ENCODE peak calls at places on chromosomes 3 and 15, in four cellular contexts. L is colonic mucosa, C is tibial nerve, M is HCT116. A is an unnamed sample.

GRCh38 chr3:12966847-12967750 is 106.1 kb downstream of the IQSEC1 start:
- DNase-seq in L (peak), C (no peak), M (no peak), A (no peak)

GRCh38 chr3:37024092-37024491 is 30.8 kb downstream of the MLH1 start:
- DNase-seq in L (no peak), C (no peak), M (peak), A (no peak)

GRCh38 chr3:184240384-184241140 is 8.2 kb downstream of the ALG3 start:
- DNase-seq in L (no peak), C (no peak), M (no peak), A (no peak)

GRCh38 chr3:191414732-191415131 is 46.2 kb upstream of the PYDC2 start:
- DNase-seq in L (no peak), C (no peak), M (no peak), A (no peak)

GRCh38 chr15:64502537-64502936 is 42.2 kb downstream of the ZNF609 start:
- DNase-seq in L (no peak), C (no peak), M (no peak), A (no peak)

GRCh38 chr3:107206141-107206540 is 171.1 kb upstream of the CCDC54 start:
- DNase-seq in L (peak), C (peak), M (peak), A (no peak)

GRCh38 chr15:101179341-101180153 is 72.3 kb downstream of the CHSY1 start:
- DNase-seq in L (no peak), C (no peak), M (no peak), A (no peak)

GRCh38 chr3:168325684-168326083 is 230.0 kb upstream of the GOLIM4 start:
- DNase-seq in L (no peak), C (no peak), M (no peak), A (no peak)

GRCh38 chr3:72379500-72380187 is 468.6 kb downstream of the SHQ1 start:
- DNase-seq in L (no peak), C (no peak), M (no peak), A (no peak)

GRCh38 chr3:78804251-78805037 is 963.4 kb downstream of the ROBO1 start:
- DNase-seq in L (no peak), C (no peak), M (no peak), A (no peak)

GRCh38 chr3:145939431-145939830 is 221.6 kb downstream of the PLOD2 start:
- DNase-seq in L (no peak), C (no peak), M (no peak), A (no peak)

GRCh38 chr15:62453979-62454378 is 288.9 kb upstream of the C2CD4B start:
- DNase-seq in L (no peak), C (no peak), M (no peak), A (no peak)

GRCh38 chr3:118478706-118479276 is 555.9 kb downstream of the IGSF11 start:
- DNase-seq in L (no peak), C (no peak), M (no peak), A (no peak)

GRCh38 chr3:134161817-134162396 is 88.8 kb downstream of the RYK start:
- DNase-seq in L (no peak), C (no peak), M (no peak), A (no peak)

GRCh38 chr15:85380217-85380859 is at the start of gene AKAP13:
- DNase-seq in L (peak), C (peak), M (peak), A (peak)

GRCh38 chr3:99172736-99173657 is 271.5 kb upstream of the DCBLD2 start:
- DNase-seq in L (peak), C (peak), M (peak), A (no peak)

GRCh38 chr3:188486952-188487351 is 333.0 kb downstream of the LPP start:
- DNase-seq in L (no peak), C (no peak), M (no peak), A (no peak)

GRCh38 chr15:27570746-27571145 is 528.4 kb downstream of the OCA2 start:
- DNase-seq in L (no peak), C (no peak), M (no peak), A (no peak)

GRCh38 chr3:133114198-133114597 is 76.0 kb downstream of the TMEM108 start:
- DNase-seq in L (no peak), C (no peak), M (no peak), A (no peak)

GRCh38 chr15:68650901-68651709 is 72.3 kb downstream of the CORO2B start:
- DNase-seq in L (peak), C (peak), M (peak), A (peak)

GRCh38 chr15:76234337-76234889 is 76.9 kb downstream of the ETFA start:
- DNase-seq in L (no peak), C (no peak), M (no peak), A (no peak)

GRCh38 chr3:59726279-59726678 is 676.5 kb upstream of the CFAP20DC start:
- DNase-seq in L (no peak), C (no peak), M (no peak), A (no peak)

GRCh38 chr3:174439621-174440349 is 419.3 kb upstream of the NAALADL2 start:
- DNase-seq in L (peak), C (peak), M (peak), A (no peak)

DNA sequence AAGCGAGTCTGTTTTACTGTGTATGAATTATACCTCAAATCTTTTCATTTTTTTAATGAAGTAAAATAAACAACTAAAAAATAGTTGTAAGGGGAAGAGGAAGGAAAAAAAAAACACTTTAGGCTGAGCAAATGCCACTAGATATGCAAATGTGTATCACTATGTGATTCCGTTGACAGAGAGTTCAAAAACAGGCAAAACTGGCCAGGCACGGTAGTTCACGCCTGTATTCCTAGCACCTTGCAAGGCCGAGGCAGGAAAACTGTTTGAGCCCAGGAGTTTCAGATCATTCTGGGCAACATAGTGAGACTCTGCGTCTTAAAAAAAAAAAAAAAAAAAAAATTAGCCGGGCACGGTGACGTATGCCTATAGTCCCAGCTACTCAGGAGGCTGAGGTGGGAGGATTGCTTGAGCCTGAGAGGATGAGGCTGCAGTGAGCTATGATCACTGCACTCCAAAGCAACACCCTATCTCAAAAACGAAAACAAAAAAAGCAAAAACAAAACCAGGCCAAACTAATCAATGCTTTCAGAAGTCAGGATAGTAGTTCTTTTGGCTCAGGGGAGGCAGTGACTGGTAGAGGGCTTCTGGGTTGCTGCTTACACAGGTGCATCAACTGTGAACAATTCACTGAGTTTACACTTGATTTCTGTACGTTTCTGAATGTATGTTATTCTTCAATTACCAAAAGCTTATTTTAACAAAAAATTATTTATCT is 7.4 kb downstream of the PRC1 start:
- DNase-seq in L (no peak), C (no peak), M (no peak), A (no peak)
- H3K27ac ChIP-seq in L (no peak), C (no peak), M (no peak), A (no peak)

GRCh38 chr3:127803619-127804018 is 18.7 kb downstream of the MGLL start:
- DNase-seq in L (no peak), C (no peak), M (peak), A (no peak)
- TF ChIP-seq CTCF in L (no peak), C (no peak), M (no peak), A (no peak)

GRCh38 chr3:95613993-95614392 is 1200.4 kb upstream of the EPHA6 start:
- DNase-seq in L (no peak), C (no peak), M (no peak), A (no peak)
- H3K4me3 ChIP-seq in L (no peak), C (no peak), M (no peak), A (no peak)

GRCh38 chr3:187077085-187077484 is 62.2 kb downstream of the RPL39L start:
- DNase-seq in L (no peak), C (no peak), M (no peak), A (no peak)

GRCh38 chr3:187072582-187072981 is 66.7 kb downstream of the RPL39L start:
- DNase-seq in L (no peak), C (no peak), M (no peak), A (no peak)

GRCh38 chr3:187079090-187080022 is 59.9 kb downstream of the RPL39L start:
- DNase-seq in L (no peak), C (no peak), M (no peak), A (no peak)

GRCh38 chr3:187077537-187077936 is 61.8 kb downstream of the RPL39L start:
- DNase-seq in L (no peak), C (no peak), M (no peak), A (no peak)

GRCh38 chr3:187076297-187076696 is 63.0 kb downstream of the RPL39L start:
- DNase-seq in L (no peak), C (no peak), M (no peak), A (no peak)
- H3K27ac ChIP-seq in L (no peak), C (no peak), M (no peak), A (no peak)

GRCh38 chr3:150699068-150699635 is 4.6 kb downstream of the ERICH6 start:
- DNase-seq in L (no peak), C (no peak), M (no peak), A (no peak)

GRCh38 chr3:150703756-150704344 is at the start of gene ERICH6:
- DNase-seq in L (peak), C (peak), M (peak), A (peak)
- TF ChIP-seq CTCF in L (no peak), C (peak), M (no peak), A (no peak)

DNA sequence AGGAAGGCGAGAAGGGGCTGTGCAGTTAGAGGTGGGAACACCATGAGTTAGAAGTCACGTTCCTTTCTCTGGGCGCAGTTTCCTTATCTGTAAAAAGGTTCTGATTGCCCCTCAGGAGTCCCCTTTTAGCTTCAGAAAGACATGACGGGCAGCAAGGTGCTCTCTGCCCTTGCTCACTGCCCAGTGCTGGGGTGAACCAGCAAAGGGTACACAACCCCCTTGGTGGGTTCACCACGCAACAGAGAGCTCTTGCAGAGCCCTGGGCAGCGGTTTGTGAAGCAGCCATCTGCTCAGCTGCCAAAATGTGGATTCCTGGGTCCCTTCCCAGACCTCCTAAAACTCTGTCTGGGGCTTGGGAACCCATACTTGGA is 883 bp downstream of the GCHFR start:
- DNase-seq in L (no peak), C (no peak), M (no peak), A (no peak)
- H3K4me3 ChIP-seq in L (peak), C (peak), M (no peak), A (peak)

GRCh38 chr3:52990637-52991036 is 55.2 kb downstream of the SFMBT1 start:
- DNase-seq in L (no peak), C (no peak), M (no peak), A (no peak)
- H3K27ac ChIP-seq in L (no peak), C (no peak), M (no peak), A (no peak)

A was measured in CD8-positive, alpha-beta T cell.